ENCODE peak calls at places on chromosomes 16 and 17, in five cellular contexts. One of them, this sample, is unnamed.

GRCh38 chr16:69097425-69097824 is 8.0 kb upstream of the HAS3 start:
- DNase-seq in retina: no peak
- DNase-seq in NCI-H510A treated with DMSO at 0.1 percent for 48 hours: no peak
- DNase-seq in progenitor cell of endocrine pancreas: no peak
- DNase-seq in NCI-H1105: no peak
- DNase-seq in this sample: no peak

GRCh38 chr17:81148986-81149533 is 16.2 kb upstream of the PVALEF start:
- DNase-seq in NCI-H1105: no peak
- DNase-seq in progenitor cell of endocrine pancreas: no peak
- DNase-seq in NCI-H510A treated with DMSO at 0.1 percent for 48 hours: no peak
- DNase-seq in retina: no peak
- DNase-seq in this sample: no peak

GRCh38 chr16:58589311-58589890 is 40.2 kb downstream of the CNOT1 start:
- DNase-seq in retina: no peak
- DNase-seq in NCI-H510A treated with DMSO at 0.1 percent for 48 hours: no peak
- DNase-seq in NCI-H1105: no peak
- DNase-seq in progenitor cell of endocrine pancreas: no peak
- DNase-seq in this sample: no peak

GRCh38 chr17:17683710-17684365 is 2.6 kb downstream of the RAI1 start:
- DNase-seq in NCI-H510A treated with DMSO at 0.1 percent for 48 hours: no peak
- DNase-seq in NCI-H1105: no peak
- DNase-seq in progenitor cell of endocrine pancreas: no peak
- DNase-seq in retina: no peak
- DNase-seq in this sample: no peak

GRCh38 chr17:32161029-32161428 is 18.7 kb downstream of the RHOT1 start:
- DNase-seq in NCI-H510A treated with DMSO at 0.1 percent for 48 hours: no peak
- DNase-seq in retina: no peak
- DNase-seq in NCI-H1105: no peak
- DNase-seq in progenitor cell of endocrine pancreas: no peak
- DNase-seq in this sample: no peak

GRCh38 chr17:13601317-13601775 is 383 bp downstream of the HS3ST3A1 start:
- DNase-seq in progenitor cell of endocrine pancreas: no peak
- DNase-seq in NCI-H510A treated with DMSO at 0.1 percent for 48 hours: no peak
- DNase-seq in NCI-H1105: no peak
- DNase-seq in retina: no peak
- DNase-seq in this sample: no peak

GRCh38 chr16:15880434-15880833 is 8.0 kb downstream of the CEP20 start:
- DNase-seq in NCI-H510A treated with DMSO at 0.1 percent for 48 hours: peak; percentile 70
- DNase-seq in NCI-H1105: no peak
- DNase-seq in retina: no peak
- DNase-seq in progenitor cell of endocrine pancreas: no peak
- DNase-seq in this sample: no peak

GRCh38 chr17:16493470-16494048 is 1.6 kb upstream of the LRRC75A start:
- DNase-seq in progenitor cell of endocrine pancreas: no peak
- DNase-seq in NCI-H1105: no peak
- DNase-seq in retina: no peak
- DNase-seq in NCI-H510A treated with DMSO at 0.1 percent for 48 hours: no peak
- DNase-seq in this sample: no peak

GRCh38 chr16:88803264-88803987 is at the start of gene CDT1:
- DNase-seq in progenitor cell of endocrine pancreas: peak; percentile 83
- DNase-seq in retina: peak; percentile 90
- DNase-seq in NCI-H1105: peak; percentile 39
- DNase-seq in NCI-H510A treated with DMSO at 0.1 percent for 48 hours: peak; percentile 59
- DNase-seq in this sample: peak; percentile 81